ENCODE peak calls at places on chromosomes 6 and 20, in four cellular contexts. T is NCI-H2171 treated with DMSO at 0.1 percent for 48 hours, D is EH, S is osteocyte. R is an unnamed sample.
A peak's percentile ranks its signal among the peaks of the same experiment; 100 is the strongest.

GRCh38 chr20:16821211-16822089 is 73.3 kb downstream of the OTOR start:
- DNase-seq in T (peak; percentile 72), D (peak; percentile 54), S (no peak), R (peak; percentile 47)

GRCh38 chr6:129860901-129861665 is at the start of gene TMEM244:
- DNase-seq in T (peak; percentile 2), D (peak; percentile 90), S (no peak), R (peak; percentile 64)

GRCh38 chr6:125670586-125670985 is 78.8 kb upstream of the HEY2 start:
- DNase-seq in T (peak; percentile 68), D (no peak), S (no peak), R (no peak)

GRCh38 chr20:38143646-38144554 is 21.2 kb downstream of the TGM2 start:
- DNase-seq in T (no peak), D (peak; percentile 94), S (no peak), R (peak; percentile 91)

GRCh38 chr20:19885981-19886665 is 128.1 kb downstream of the RIN2 start:
- DNase-seq in T (no peak), D (peak; percentile 86), S (no peak), R (peak; percentile 67)

GRCh38 chr20:219290-220115 is 7.6 kb upstream of the DEFB129 start:
- DNase-seq in T (peak; percentile 43), D (peak; percentile 14), S (no peak), R (peak; percentile 16)

GRCh38 chr6:73030257-73030656 is 195.0 kb downstream of the KHDC1L start:
- DNase-seq in T (no peak), D (no peak), S (no peak), R (no peak)

GRCh38 chr6:144482142-144482541 is 197.0 kb downstream of the UTRN start:
- DNase-seq in T (peak; percentile 66), D (peak; percentile 83), S (peak; percentile 86), R (peak; percentile 79)

GRCh38 chr6:12749531-12750379 is 33.2 kb downstream of the PHACTR1 start:
- DNase-seq in T (peak; percentile 48), D (no peak), S (no peak), R (no peak)

GRCh38 chr6:5050009-5050408 is 35.1 kb upstream of the PPP1R3G start:
- DNase-seq in T (no peak), D (peak; percentile 47), S (no peak), R (no peak)

GRCh38 chr20:60553095-60553494 is 594.9 kb downstream of the CDH26 start:
- DNase-seq in T (no peak), D (no peak), S (no peak), R (no peak)

GRCh38 chr6:170149681-170150589 is 140.9 kb downstream of the DLL1 start:
- DNase-seq in T (peak; percentile 39), D (no peak), S (no peak), R (no peak)

GRCh38 chr6:8066108-8066507 is 1.9 kb upstream of the BLOC1S5 start:
- DNase-seq in T (no peak), D (no peak), S (no peak), R (no peak)